ENCODE peak calls at places on chromosomes 5 and 9, in ten cellular contexts. C, S, E, T, V, F, A, I, Z and J are unnamed samples.

GRCh38 chr9:116877072-116877471 is 190.0 kb downstream of the TRIM32 start:
- DNase-seq in C (no peak), S (no peak), E (no peak), T (no peak), V (no peak), F (no peak), A (no peak), I (no peak), Z (no peak), J (no peak)

GRCh38 chr9:133114451-133114885 is 6.6 kb downstream of the RALGDS start:
- DNase-seq in C (no peak), S (peak), E (no peak), T (peak), V (no peak), F (no peak), A (no peak), I (no peak), Z (no peak), J (no peak)

GRCh38 chr9:34732886-34733285 is 22.9 kb upstream of the CCL21 start:
- DNase-seq in C (no peak), S (no peak), E (no peak), T (no peak), V (no peak), F (no peak), A (no peak), I (no peak), Z (no peak), J (no peak)

GRCh38 chr5:108798866-108799265 is 51.2 kb downstream of the FER start:
- DNase-seq in C (no peak), S (no peak), E (no peak), T (no peak), V (no peak), F (no peak), A (no peak), I (no peak), Z (no peak), J (no peak)

GRCh38 chr5:164784230-164784629 is 1278.8 kb downstream of the MAT2B start:
- DNase-seq in C (no peak), S (no peak), E (no peak), T (no peak), V (no peak), F (peak), A (no peak), I (no peak), Z (no peak), J (no peak)

GRCh38 chr9:93809204-93809940 is 145.8 kb downstream of the BARX1 start:
- DNase-seq in C (no peak), S (no peak), E (no peak), T (no peak), V (no peak), F (no peak), A (no peak), I (no peak), Z (no peak), J (no peak)

GRCh38 chr9:129693741-129694140 is 28.3 kb downstream of the PRRX2 start:
- DNase-seq in C (no peak), S (no peak), E (no peak), T (no peak), V (no peak), F (no peak), A (no peak), I (no peak), Z (no peak), J (no peak)

GRCh38 chr9:91420471-91421021 is 3.1 kb downstream of the NFIL3 start:
- DNase-seq in C (no peak), S (no peak), E (no peak), T (no peak), V (no peak), F (no peak), A (no peak), I (no peak), Z (no peak), J (no peak)

GRCh38 chr5:149322518-149322917 is 22.8 kb upstream of the GRPEL2 start:
- DNase-seq in C (no peak), S (no peak), E (no peak), T (no peak), V (no peak), F (no peak), A (no peak), I (no peak), Z (no peak), J (no peak)

GRCh38 chr5:119269061-119269579 is 86.7 kb upstream of the TNFAIP8 start:
- DNase-seq in C (no peak), S (peak), E (no peak), T (peak), V (peak), F (peak), A (peak), I (peak), Z (no peak), J (no peak)

GRCh38 chr9:99778308-99778707 is 43.4 kb upstream of the NR4A3 start:
- DNase-seq in C (peak), S (no peak), E (no peak), T (no peak), V (no peak), F (peak), A (peak), I (no peak), Z (no peak), J (no peak)

GRCh38 chr9:89756891-89757537 is 152.2 kb downstream of the GADD45G start:
- DNase-seq in C (no peak), S (no peak), E (no peak), T (peak), V (no peak), F (no peak), A (no peak), I (no peak), Z (no peak), J (no peak)

GRCh38 chr5:119452060-119452372 is 281 bp upstream of the HSD17B4 start:
- DNase-seq in C (no peak), S (no peak), E (no peak), T (no peak), V (no peak), F (no peak), A (no peak), I (no peak), Z (no peak), J (no peak)

GRCh38 chr5:7869474-7870136 is 657 bp downstream of the MTRR start:
- DNase-seq in C (no peak), S (no peak), E (no peak), T (peak), V (peak), F (peak), A (peak), I (peak), Z (no peak), J (peak)

GRCh38 chr5:113546711-113547159 is 33.2 kb downstream of the YTHDC2 start:
- DNase-seq in C (peak), S (no peak), E (no peak), T (no peak), V (no peak), F (peak), A (no peak), I (no peak), Z (no peak), J (no peak)

GRCh38 chr5:145941677-145942130 is 5.3 kb downstream of the SH3RF2 start:
- DNase-seq in C (no peak), S (no peak), E (no peak), T (no peak), V (no peak), F (peak), A (no peak), I (no peak), Z (no peak), J (no peak)

GRCh38 chr9:88051138-88051537 is 76.8 kb upstream of the CDK20 start:
- DNase-seq in C (no peak), S (no peak), E (no peak), T (no peak), V (no peak), F (no peak), A (no peak), I (no peak), Z (no peak), J (no peak)

GRCh38 chr5:78654386-78654785 is 5.8 kb upstream of the LHFPL2 start:
- DNase-seq in C (no peak), S (no peak), E (no peak), T (no peak), V (no peak), F (no peak), A (no peak), I (no peak), Z (no peak), J (no peak)

GRCh38 chr9:133349965-133350624 is 2.1 kb downstream of the RPL7A start:
- DNase-seq in C (no peak), S (no peak), E (no peak), T (no peak), V (no peak), F (no peak), A (no peak), I (no peak), Z (no peak), J (no peak)

GRCh38 chr9:137366445-137366810 is 56.5 kb downstream of the EXD3 start:
- DNase-seq in C (no peak), S (no peak), E (no peak), T (peak), V (no peak), F (no peak), A (no peak), I (no peak), Z (no peak), J (no peak)

GRCh38 chr5:144247131-144247530 is 76.5 kb downstream of the KCTD16 start:
- DNase-seq in C (no peak), S (no peak), E (no peak), T (no peak), V (no peak), F (no peak), A (no peak), I (peak), Z (no peak), J (no peak)

GRCh38 chr9:129406278-129407225 is 214.3 kb downstream of the C9orf50 start:
- DNase-seq in C (no peak), S (no peak), E (no peak), T (no peak), V (no peak), F (peak), A (no peak), I (no peak), Z (no peak), J (no peak)

GRCh38 chr9:9973062-9973461 is 639.7 kb downstream of the PTPRD start:
- DNase-seq in C (no peak), S (no peak), E (no peak), T (no peak), V (no peak), F (no peak), A (no peak), I (no peak), Z (no peak), J (no peak)

GRCh38 chr5:141914154-141914743 is 9.4 kb upstream of the DELE1 start:
- DNase-seq in C (no peak), S (peak), E (peak), T (peak), V (no peak), F (peak), A (no peak), I (peak), Z (no peak), J (peak)

GRCh38 chr5:62488531-62488930 is 76.0 kb downstream of the IPO11 start:
- DNase-seq in C (no peak), S (no peak), E (no peak), T (no peak), V (no peak), F (no peak), A (no peak), I (no peak), Z (no peak), J (no peak)

GRCh38 chr9:37327553-37327952 is 94.9 kb upstream of the GRHPR start:
- DNase-seq in C (no peak), S (no peak), E (no peak), T (no peak), V (no peak), F (no peak), A (no peak), I (no peak), Z (no peak), J (no peak)